ENCODE peak calls at places on chromosomes 13 and 19, in ten cellular contexts. B, S, O, X, Z, M, N, Q, H and K are unnamed samples.

GRCh38 chr13:80084086-80084676 is 256.7 kb downstream of the SPRY2 start:
- ATAC-seq in Q (peak; percentile 46), O (peak; percentile 79), M (peak; percentile 81), N (no peak), B (no peak), S (no peak), H (no peak), Z (peak; percentile 41), X (no peak), K (no peak)

GRCh38 chr19:18995804-18996241 is 37.5 kb downstream of the SUGP2 start:
- ATAC-seq in M (peak; percentile 95), Z (peak; percentile 85), H (peak; percentile 42), S (peak; percentile 55), B (no peak), X (peak; percentile 55), N (peak; percentile 65), Q (peak; percentile 71), O (peak; percentile 87), K (peak; percentile 56)

GRCh38 chr13:73991884-73992283 is 142.3 kb downstream of the KLF12 start:
- ATAC-seq in B (no peak), Z (no peak), S (no peak), X (no peak), O (no peak), M (no peak), H (no peak), N (no peak), Q (no peak), K (no peak)

GRCh38 chr19:2170987-2171348 is 7.2 kb downstream of the DOT1L start:
- ATAC-seq in X (peak; percentile 17), Q (no peak), B (peak; percentile 15), Z (no peak), N (peak; percentile 60), H (peak; percentile 1), O (no peak), S (peak; percentile 6), M (no peak), K (peak; percentile 0)

GRCh38 chr13:31925079-31925478 is 106.5 kb upstream of the FRY start:
- ATAC-seq in M (no peak), H (no peak), X (no peak), N (no peak), Q (no peak), O (no peak), Z (no peak), B (no peak), S (no peak), K (no peak)

GRCh38 chr13:27599845-27600553 is 20.3 kb downstream of the LNX2 start:
- ATAC-seq in O (peak; percentile 91), S (peak; percentile 27), Z (peak; percentile 80), B (no peak), Q (peak; percentile 95), N (no peak), H (peak; percentile 72), X (no peak), M (peak; percentile 100), K (peak; percentile 57)

GRCh38 chr13:40345654-40346372 is 320.6 kb downstream of the FOXO1 start:
- ATAC-seq in M (no peak), B (no peak), H (no peak), Q (peak; percentile 44), Z (peak; percentile 73), X (no peak), O (peak; percentile 50), N (no peak), S (no peak), K (no peak)

GRCh38 chr13:41547253-41548000 is 90.1 kb downstream of the RGCC start:
- ATAC-seq in Z (peak; percentile 87), X (no peak), B (no peak), H (no peak), N (no peak), O (peak; percentile 85), M (no peak), Q (peak; percentile 93), S (no peak), K (no peak)

GRCh38 chr19:38362076-38362945 is 12.1 kb upstream of the PSMD8 start:
- ATAC-seq in Q (peak; percentile 82), X (peak; percentile 63), O (peak; percentile 92), M (peak; percentile 71), B (peak; percentile 64), H (peak; percentile 78), N (peak; percentile 78), Z (peak; percentile 87), S (peak; percentile 74), K (peak; percentile 86)

GRCh38 chr19:29927944-29928669 is 13.9 kb upstream of the URI1 start:
- ATAC-seq in O (no peak), Z (no peak), X (no peak), B (no peak), S (no peak), M (no peak), Q (no peak), H (no peak), N (no peak), K (peak; percentile 42)

GRCh38 chr13:21686761-21687391 is 16.0 kb downstream of the FGF9 start:
- ATAC-seq in Q (no peak), M (no peak), S (peak; percentile 97), X (peak; percentile 95), B (no peak), Z (no peak), N (peak; percentile 98), O (no peak), H (peak; percentile 96), K (peak; percentile 93)

GRCh38 chr19:7771072-7771471 is 8.0 kb downstream of the CLEC4M start:
- ATAC-seq in O (no peak), S (no peak), M (no peak), H (no peak), X (no peak), Q (no peak), Z (no peak), B (no peak), N (no peak), K (no peak)

GRCh38 chr19:5048727-5049553 is 80.0 kb downstream of the KDM4B start:
- ATAC-seq in N (peak; percentile 2), Z (peak; percentile 42), M (peak; percentile 67), S (no peak), O (peak; percentile 57), Q (peak; percentile 27), X (no peak), H (no peak), B (no peak), K (no peak)

GRCh38 chr13:29140277-29140676 is 320.1 kb downstream of the MTUS2 start:
- ATAC-seq in Z (peak; percentile 87), X (no peak), M (peak; percentile 90), N (no peak), H (no peak), S (no peak), Q (peak; percentile 95), O (peak; percentile 86), B (no peak), K (no peak)

GRCh38 chr13:25247345-25247744 is 39.9 kb downstream of the MTMR6 start:
- ATAC-seq in O (no peak), S (no peak), H (no peak), X (no peak), Z (no peak), Q (no peak), N (no peak), M (no peak), B (no peak), K (no peak)

GRCh38 chr19:8494158-8494557 is 8.3 kb downstream of the PRAM1 start:
- ATAC-seq in B (peak; percentile 55), O (no peak), Q (no peak), X (peak; percentile 20), N (peak; percentile 80), M (no peak), H (no peak), Z (no peak), S (no peak), K (no peak)

GRCh38 chr13:73722120-73722519 is 412.1 kb downstream of the KLF12 start:
- ATAC-seq in N (peak; percentile 97), Z (no peak), H (peak; percentile 95), Q (no peak), O (no peak), B (peak; percentile 80), X (peak; percentile 94), M (peak; percentile 89), S (peak; percentile 97), K (peak; percentile 92)

GRCh38 chr19:1183543-1184172 is 9.6 kb upstream of the SBNO2 start:
- ATAC-seq in N (peak; percentile 18), O (no peak), M (peak; percentile 52), S (no peak), Q (no peak), Z (no peak), B (no peak), X (no peak), H (peak; percentile 42), K (peak; percentile 37)

GRCh38 chr13:113836917-113837553 is 26.8 kb downstream of the GAS6 start:
- ATAC-seq in Q (peak; percentile 87), B (no peak), H (peak; percentile 6), N (peak; percentile 7), X (no peak), O (peak; percentile 73), S (no peak), Z (peak; percentile 82), M (peak; percentile 67), K (peak; percentile 25)

GRCh38 chr13:45851171-45851889 is at the start of gene SIAH3:
- ATAC-seq in N (peak; percentile 56), H (peak; percentile 38), M (peak; percentile 90), Q (peak; percentile 33), Z (no peak), X (peak; percentile 63), S (peak; percentile 34), O (peak; percentile 74), B (peak; percentile 29), K (peak; percentile 53)

GRCh38 chr13:101621099-101621498 is 168.6 kb downstream of the ITGBL1 start:
- ATAC-seq in X (no peak), B (no peak), O (no peak), H (no peak), M (no peak), Z (no peak), N (no peak), S (no peak), Q (no peak), K (no peak)

GRCh38 chr13:52955505-52955904 is 73.1 kb upstream of the OLFM4 start:
- ATAC-seq in X (no peak), O (no peak), Z (no peak), Q (no peak), B (no peak), M (no peak), S (no peak), H (no peak), N (no peak), K (no peak)

GRCh38 chr19:38024991-38025716 is 118.1 kb downstream of the SIPA1L3 start:
- ATAC-seq in M (no peak), H (no peak), N (no peak), Q (no peak), X (no peak), B (no peak), O (no peak), Z (no peak), S (no peak), K (no peak)

GRCh38 chr13:97335488-97336134 is 98.4 kb upstream of the RAP2A start:
- ATAC-seq in N (no peak), X (no peak), O (no peak), Z (no peak), S (no peak), Q (no peak), B (no peak), M (peak; percentile 5), H (no peak), K (no peak)

GRCh38 chr19:45558399-45558878 is 26.2 kb downstream of the OPA3 start:
- ATAC-seq in O (peak; percentile 57), B (peak; percentile 86), S (peak; percentile 95), N (peak; percentile 99), H (peak; percentile 95), Q (peak; percentile 44), X (peak; percentile 96), Z (peak; percentile 66), M (peak; percentile 90), K (peak; percentile 96)

GRCh38 chr13:45433381-45433790 is 15.2 kb upstream of the SLC25A30 start:
- ATAC-seq in H (no peak), X (no peak), O (peak; percentile 24), S (no peak), B (no peak), Q (peak; percentile 94), N (no peak), M (no peak), Z (peak; percentile 74), K (no peak)

GRCh38 chr13:114266241-114266640 is 15.2 kb upstream of the UPF3A start:
- ATAC-seq in O (no peak), M (no peak), N (no peak), Z (no peak), S (no peak), Q (no peak), H (no peak), B (no peak), X (no peak), K (no peak)

GRCh38 chr13:28704919-28705318 is 13.9 kb downstream of the SLC46A3 start:
- ATAC-seq in M (no peak), S (no peak), Z (no peak), O (no peak), B (no peak), X (no peak), N (no peak), Q (no peak), H (no peak), K (no peak)